ENCODE peak calls at places on chromosome 1, in five cellular contexts. One of them, this sample, is unnamed.

GRCh38 chr1:205495237-205495823 is 9.1 kb upstream of the CDK18 start:
- DNase-seq in lower leg skin: no peak
- DNase-seq in cardiac fibroblast: no peak
- DNase-seq in uterus: no peak
- DNase-seq in left ventricle myocardium inferior: peak
- DNase-seq in this sample: no peak

GRCh38 chr1:8497196-8497878 is 179.4 kb downstream of the SLC45A1 start:
- DNase-seq in uterus: no peak
- DNase-seq in lower leg skin: no peak
- DNase-seq in cardiac fibroblast: peak
- DNase-seq in left ventricle myocardium inferior: no peak
- DNase-seq in this sample: peak

GRCh38 chr1:117970251-117970650 is 40.7 kb downstream of the WDR3 start:
- DNase-seq in lower leg skin: no peak
- DNase-seq in cardiac fibroblast: no peak
- DNase-seq in uterus: no peak
- DNase-seq in left ventricle myocardium inferior: no peak
- DNase-seq in this sample: no peak

GRCh38 chr1:205294914-205295310 is 26.6 kb downstream of the NUAK2 start:
- DNase-seq in lower leg skin: no peak
- DNase-seq in cardiac fibroblast: no peak
- DNase-seq in uterus: no peak
- DNase-seq in left ventricle myocardium inferior: no peak
- DNase-seq in this sample: no peak

GRCh38 chr1:197733324-197733723 is 42.0 kb downstream of the DENND1B start:
- DNase-seq in uterus: no peak
- DNase-seq in left ventricle myocardium inferior: no peak
- DNase-seq in cardiac fibroblast: no peak
- DNase-seq in lower leg skin: no peak
- DNase-seq in this sample: no peak

GRCh38 chr1:165403835-165404482 is 41.0 kb downstream of the RXRG start:
- DNase-seq in lower leg skin: no peak
- DNase-seq in left ventricle myocardium inferior: no peak
- DNase-seq in cardiac fibroblast: no peak
- DNase-seq in uterus: no peak
- DNase-seq in this sample: peak

GRCh38 chr1:209248649-209249279 is 334.8 kb upstream of the CAMK1G start:
- DNase-seq in left ventricle myocardium inferior: no peak
- DNase-seq in uterus: peak
- DNase-seq in lower leg skin: peak
- DNase-seq in cardiac fibroblast: peak
- DNase-seq in this sample: peak

GRCh38 chr1:242886137-242886536 is 361.6 kb upstream of the PLD5 start:
- DNase-seq in cardiac fibroblast: no peak
- DNase-seq in left ventricle myocardium inferior: no peak
- DNase-seq in uterus: no peak
- DNase-seq in lower leg skin: no peak
- DNase-seq in this sample: no peak

GRCh38 chr1:25573961-25574360 is 30.6 kb downstream of the LDLRAP1 start:
- DNase-seq in cardiac fibroblast: no peak
- DNase-seq in left ventricle myocardium inferior: no peak
- DNase-seq in lower leg skin: no peak
- DNase-seq in uterus: no peak
- DNase-seq in this sample: no peak

GRCh38 chr1:26780344-26780957 is 7.3 kb upstream of the PIGV start:
- DNase-seq in lower leg skin: no peak
- DNase-seq in uterus: no peak
- DNase-seq in cardiac fibroblast: no peak
- DNase-seq in left ventricle myocardium inferior: no peak
- DNase-seq in this sample: no peak

GRCh38 chr1:112938188-112938587 is 17.8 kb downstream of the SLC16A1 start:
- DNase-seq in uterus: no peak
- DNase-seq in cardiac fibroblast: peak
- DNase-seq in left ventricle myocardium inferior: no peak
- DNase-seq in lower leg skin: no peak
- DNase-seq in this sample: no peak

GRCh38 chr1:58869638-58870297 is 85.9 kb upstream of the JUN start:
- DNase-seq in uterus: no peak
- DNase-seq in cardiac fibroblast: no peak
- DNase-seq in left ventricle myocardium inferior: no peak
- DNase-seq in lower leg skin: no peak
- DNase-seq in this sample: no peak

GRCh38 chr1:1893291-1893985 is 2.6 kb upstream of the GNB1 start:
- DNase-seq in left ventricle myocardium inferior: no peak
- DNase-seq in uterus: no peak
- DNase-seq in lower leg skin: no peak
- DNase-seq in cardiac fibroblast: no peak
- DNase-seq in this sample: no peak

GRCh38 chr1:44239337-44239960 is 26.2 kb downstream of the DMAP1 start:
- DNase-seq in uterus: peak
- DNase-seq in cardiac fibroblast: peak
- DNase-seq in lower leg skin: no peak
- DNase-seq in left ventricle myocardium inferior: no peak
- DNase-seq in this sample: peak

GRCh38 chr1:179080866-179081695 is 789 bp upstream of the TOR3A start:
- DNase-seq in lower leg skin: no peak
- DNase-seq in uterus: no peak
- DNase-seq in cardiac fibroblast: no peak
- DNase-seq in left ventricle myocardium inferior: no peak
- DNase-seq in this sample: no peak

GRCh38 chr1:35097224-35097623 is 18.0 kb downstream of the ZMYM1 start:
- DNase-seq in cardiac fibroblast: no peak
- DNase-seq in uterus: no peak
- DNase-seq in left ventricle myocardium inferior: no peak
- DNase-seq in lower leg skin: no peak
- DNase-seq in this sample: no peak

GRCh38 chr1:160540859-160541233 is 17.8 kb upstream of the SLAMF6 start:
- DNase-seq in left ventricle myocardium inferior: no peak
- DNase-seq in uterus: no peak
- DNase-seq in cardiac fibroblast: no peak
- DNase-seq in lower leg skin: no peak
- DNase-seq in this sample: no peak

GRCh38 chr1:62528015-62528414 is 69.3 kb upstream of the ANGPTL3 start:
- DNase-seq in uterus: no peak
- DNase-seq in lower leg skin: no peak
- DNase-seq in cardiac fibroblast: peak
- DNase-seq in left ventricle myocardium inferior: peak
- DNase-seq in this sample: no peak

DNA sequence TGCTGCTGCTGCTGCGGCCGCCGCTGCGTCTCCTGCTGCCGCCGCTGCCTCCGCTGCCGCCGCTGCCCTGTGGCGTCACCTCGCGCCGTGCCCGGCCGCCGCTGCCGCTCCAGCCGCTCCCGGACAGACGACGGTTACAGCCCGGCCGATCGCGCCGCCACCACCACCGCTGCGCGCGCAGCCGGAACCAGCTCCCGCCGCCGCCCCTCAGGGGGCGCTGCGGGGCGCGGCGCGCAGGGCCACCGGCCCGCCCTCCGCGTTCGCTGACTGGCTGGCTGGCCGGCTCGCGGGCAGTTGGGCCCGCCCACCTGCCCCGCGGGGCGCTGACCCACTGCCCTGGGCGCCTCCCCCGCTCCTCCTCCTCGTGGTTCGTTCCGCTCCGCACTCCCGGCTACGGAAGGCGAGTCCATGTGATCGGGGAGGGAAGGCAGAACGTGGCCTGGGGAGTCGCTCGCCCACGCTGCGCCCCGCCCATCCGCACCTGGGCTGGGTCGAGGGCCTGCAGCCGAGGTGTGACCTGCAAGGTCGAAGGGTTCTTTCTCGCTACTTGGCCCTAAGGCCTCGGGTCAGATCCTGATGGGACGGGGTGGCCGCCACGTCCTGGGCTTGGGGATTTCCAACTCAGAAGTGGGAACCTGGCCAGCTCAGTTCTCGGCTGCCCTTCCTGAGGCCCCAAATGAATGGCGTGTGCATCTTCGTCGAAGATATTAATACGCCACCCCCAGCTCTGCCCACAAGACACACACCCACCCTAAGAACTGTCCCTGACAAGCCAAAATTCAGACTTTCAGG is at the start of gene PTP4A2:
- DNase-seq in cardiac fibroblast: peak
- DNase-seq in left ventricle myocardium inferior: peak
- DNase-seq in lower leg skin: peak
- DNase-seq in uterus: peak
- DNase-seq in this sample: peak
- TF ChIP-seq CTCF in cardiac fibroblast: no peak
- TF ChIP-seq CTCF in left ventricle myocardium inferior: peak
- TF ChIP-seq CTCF in lower leg skin: no peak
- TF ChIP-seq CTCF in uterus: no peak
- TF ChIP-seq CTCF in this sample: no peak

GRCh38 chr1:54325705-54326461 is 80.3 kb downstream of the SSBP3 start:
- DNase-seq in uterus: no peak
- DNase-seq in left ventricle myocardium inferior: no peak
- DNase-seq in lower leg skin: no peak
- DNase-seq in cardiac fibroblast: no peak
- DNase-seq in this sample: no peak

GRCh38 chr1:54327386-54328116 is 78.6 kb downstream of the SSBP3 start:
- DNase-seq in left ventricle myocardium inferior: no peak
- DNase-seq in lower leg skin: no peak
- DNase-seq in cardiac fibroblast: no peak
- DNase-seq in uterus: no peak
- DNase-seq in this sample: no peak

GRCh38 chr1:54329337-54329954 is 76.7 kb downstream of the SSBP3 start:
- DNase-seq in left ventricle myocardium inferior: no peak
- DNase-seq in uterus: peak
- DNase-seq in lower leg skin: no peak
- DNase-seq in cardiac fibroblast: no peak
- DNase-seq in this sample: no peak

GRCh38 chr1:54326577-54327385 is 79.4 kb downstream of the SSBP3 start:
- DNase-seq in uterus: no peak
- DNase-seq in cardiac fibroblast: no peak
- DNase-seq in lower leg skin: no peak
- DNase-seq in left ventricle myocardium inferior: no peak
- DNase-seq in this sample: no peak

GRCh38 chr1:54328117-54328636 is 78.0 kb downstream of the SSBP3 start:
- DNase-seq in lower leg skin: no peak
- DNase-seq in uterus: no peak
- DNase-seq in cardiac fibroblast: no peak
- DNase-seq in left ventricle myocardium inferior: no peak
- DNase-seq in this sample: peak
- H3K4me3 ChIP-seq in lower leg skin: no peak
- H3K4me3 ChIP-seq in uterus: no peak
- H3K4me3 ChIP-seq in cardiac fibroblast: no peak
- H3K4me3 ChIP-seq in left ventricle myocardium inferior: no peak
- H3K4me3 ChIP-seq in this sample: no peak

GRCh38 chr1:23751050-23751814 is 8.0 kb downstream of the ELOA start:
- DNase-seq in uterus: no peak
- DNase-seq in lower leg skin: no peak
- DNase-seq in cardiac fibroblast: peak
- DNase-seq in left ventricle myocardium inferior: no peak
- DNase-seq in this sample: peak
- TF ChIP-seq CTCF in uterus: no peak
- TF ChIP-seq CTCF in lower leg skin: no peak
- TF ChIP-seq CTCF in cardiac fibroblast: peak
- TF ChIP-seq CTCF in left ventricle myocardium inferior: peak
- TF ChIP-seq CTCF in this sample: peak

DNA sequence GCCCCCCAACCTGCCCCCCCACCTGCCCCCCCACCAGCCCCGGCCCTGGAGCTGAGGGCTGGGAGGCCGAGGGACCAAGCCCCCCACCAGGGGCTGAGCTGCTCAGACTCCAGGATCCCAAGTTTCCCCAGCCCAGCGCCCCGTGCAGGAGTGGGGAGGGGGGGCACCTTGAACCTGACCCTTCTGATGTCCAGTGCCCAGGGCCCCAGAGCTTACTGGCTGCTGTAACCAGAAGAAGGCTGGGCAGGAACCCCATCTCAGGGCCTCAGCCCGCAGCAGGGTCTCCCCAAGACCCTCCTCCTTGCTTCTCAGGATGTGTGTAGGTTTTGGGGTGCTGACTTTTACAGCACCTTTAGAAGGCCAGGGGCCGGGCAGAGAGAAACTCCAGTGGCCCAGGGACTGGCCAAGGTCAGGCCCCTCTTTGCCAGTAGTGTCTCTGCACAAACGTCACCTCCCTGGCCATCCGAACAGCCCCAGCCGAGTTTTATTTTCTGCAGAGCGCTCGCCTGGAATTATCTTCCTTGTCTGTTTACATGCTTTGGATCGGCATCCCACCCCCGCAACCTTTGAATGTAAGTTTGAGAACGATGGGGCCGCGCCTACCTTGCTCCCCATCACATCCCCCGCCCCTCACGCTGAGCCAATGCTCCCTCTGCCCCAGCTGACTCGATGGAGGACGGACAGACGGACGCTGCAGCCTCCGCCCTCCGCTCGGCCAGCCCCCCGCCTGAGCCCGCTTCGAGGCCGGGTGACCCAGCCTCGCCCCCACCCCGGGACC is 70.1 kb upstream of the CASZ1 start:
- DNase-seq in uterus: peak
- DNase-seq in left ventricle myocardium inferior: no peak
- DNase-seq in lower leg skin: no peak
- DNase-seq in cardiac fibroblast: peak
- DNase-seq in this sample: peak
- H3K4me3 ChIP-seq in uterus: peak
- H3K4me3 ChIP-seq in left ventricle myocardium inferior: peak
- H3K4me3 ChIP-seq in lower leg skin: no peak
- H3K4me3 ChIP-seq in cardiac fibroblast: peak
- H3K4me3 ChIP-seq in this sample: peak

This sample was measured in foreskin fibroblast.